ENCODE peak calls at places on chromosomes 3 and 15, in nine cellular contexts. V is adrenal gland; I is activated CD8-positive, alpha-beta T cell treated with anti-CD3 and anti-CD28 coated beads for 36 hours; A is IMR-90; U is BJ; K is cardiac muscle cell; N is hepatocyte; B is fibroblast of lung; Q is spleen. L is an unnamed sample.

GRCh38 chr15:59976480-59976879 is 27.6 kb upstream of the FOXB1 start:
- DNase-seq in V (no peak), I (peak; percentile 87), A (no peak), U (no peak), K (no peak), N (no peak), B (no peak), Q (no peak), L (no peak)

GRCh38 chr3:184155644-184156521 is 706 bp downstream of the DVL3 start:
- DNase-seq in V (peak; percentile 51), I (peak; percentile 66), A (peak; percentile 16), U (no peak), K (no peak), N (peak; percentile 52), B (peak; percentile 26), Q (peak; percentile 90), L (peak; percentile 52)

GRCh38 chr3:57791245-57791644 is 35.1 kb downstream of the SLMAP start:
- DNase-seq in V (no peak), I (no peak), A (peak; percentile 22), U (no peak), K (peak; percentile 35), N (no peak), B (peak; percentile 17), Q (no peak), L (no peak)

GRCh38 chr3:18097989-18098388 is 327.1 kb downstream of the SATB1 start:
- DNase-seq in V (no peak), I (no peak), A (no peak), U (no peak), K (no peak), N (no peak), B (no peak), Q (no peak), L (no peak)

GRCh38 chr3:65288781-65289180 is 601.0 kb upstream of the ADAMTS9 start:
- DNase-seq in V (no peak), I (no peak), A (no peak), U (no peak), K (no peak), N (no peak), B (no peak), Q (no peak), L (no peak)

GRCh38 chr3:133476971-133477375 is 77.1 kb downstream of the BFSP2 start:
- DNase-seq in V (no peak), I (no peak), A (no peak), U (no peak), K (no peak), N (peak; percentile 60), B (no peak), Q (no peak), L (no peak)

GRCh38 chr15:51234181-51234927 is 104.0 kb downstream of the CYP19A1 start:
- DNase-seq in V (no peak), I (no peak), A (no peak), U (no peak), K (no peak), N (no peak), B (no peak), Q (no peak), L (no peak)

GRCh38 chr3:150254199-150254786 is 153.8 kb upstream of the TSC22D2 start:
- DNase-seq in V (no peak), I (no peak), A (no peak), U (no peak), K (no peak), N (no peak), B (no peak), Q (no peak), L (no peak)

GRCh38 chr3:12181301-12181700 is 22.6 kb upstream of the TIMP4 start:
- DNase-seq in V (no peak), I (no peak), A (no peak), U (no peak), K (no peak), N (no peak), B (no peak), Q (no peak), L (no peak)

GRCh38 chr3:38027466-38028465 is 1.7 kb downstream of the PLCD1 start:
- DNase-seq in V (no peak), I (no peak), A (no peak), U (no peak), K (no peak), N (peak; percentile 11), B (no peak), Q (no peak), L (no peak)

GRCh38 chr3:46926039-46926438 is 48.5 kb downstream of the PTH1R start:
- DNase-seq in V (peak; percentile 94), I (no peak), A (peak; percentile 82), U (no peak), K (peak; percentile 36), N (peak; percentile 60), B (peak; percentile 79), Q (peak; percentile 78), L (peak; percentile 55)

GRCh38 chr3:20698896-20699295 is 512.9 kb upstream of the SGO1 start:
- DNase-seq in V (no peak), I (no peak), A (no peak), U (no peak), K (no peak), N (no peak), B (no peak), Q (no peak), L (no peak)

GRCh38 chr15:45139770-45140169 is 10.0 kb downstream of the DUOX1 start:
- DNase-seq in V (no peak), I (no peak), A (no peak), U (no peak), K (no peak), N (no peak), B (no peak), Q (peak; percentile 42), L (no peak)

GRCh38 chr15:27059610-27060202 is 88.7 kb downstream of the GABRG3 start:
- DNase-seq in V (peak; percentile 50), I (peak; percentile 49), A (peak; percentile 11), U (no peak), K (peak; percentile 40), N (peak; percentile 76), B (peak; percentile 56), Q (no peak), L (peak; percentile 61)

GRCh38 chr3:31636693-31637442 is 104.1 kb downstream of the STT3B start:
- DNase-seq in V (no peak), I (no peak), A (no peak), U (no peak), K (no peak), N (peak; percentile 19), B (no peak), Q (no peak), L (no peak)

GRCh38 chr3:31636063-31636462 is 103.3 kb downstream of the STT3B start:
- DNase-seq in V (no peak), I (no peak), A (no peak), U (no peak), K (no peak), N (no peak), B (peak; percentile 18), Q (no peak), L (no peak)

GRCh38 chr3:31635586-31635985 is 102.9 kb downstream of the STT3B start:
- DNase-seq in V (no peak), I (no peak), A (no peak), U (no peak), K (no peak), N (no peak), B (no peak), Q (no peak), L (no peak)

GRCh38 chr3:31634485-31634884 is 101.8 kb downstream of the STT3B start:
- DNase-seq in V (no peak), I (no peak), A (peak; percentile 70), U (peak; percentile 81), K (peak; percentile 5), N (no peak), B (no peak), Q (no peak), L (no peak)

GRCh38 chr3:31639828-31640227 is 107.1 kb downstream of the STT3B start:
- DNase-seq in V (no peak), I (no peak), A (no peak), U (no peak), K (no peak), N (no peak), B (no peak), Q (no peak), L (no peak)
- TF ChIP-seq CTCF in V (no peak), I (no peak), A (no peak), U (no peak), K (no peak), N (no peak), B (no peak), Q (no peak), L (no peak)

GRCh38 chr15:43777293-43777819 is 590 bp upstream of the ELL3 start:
- DNase-seq in V (peak; percentile 87), I (peak; percentile 96), A (peak; percentile 55), U (no peak), K (peak; percentile 79), N (peak; percentile 86), B (peak; percentile 70), Q (peak; percentile 95), L (peak; percentile 72)
- TF ChIP-seq CTCF in V (peak; percentile 82), I (peak; percentile 70), A (peak; percentile 69), U (peak; percentile 88), K (peak; percentile 65), N (peak; percentile 86), B (peak; percentile 80), Q (peak; percentile 77), L (peak; percentile 70)

GRCh38 chr3:113643583-113643982 is 52.9 kb downstream of the USF3 start:
- DNase-seq in V (no peak), I (no peak), A (no peak), U (no peak), K (no peak), N (no peak), B (no peak), Q (no peak), L (no peak)

GRCh38 chr3:113638910-113639309 is 57.5 kb downstream of the USF3 start:
- DNase-seq in V (no peak), I (no peak), A (no peak), U (no peak), K (no peak), N (no peak), B (no peak), Q (no peak), L (no peak)

GRCh38 chr3:113637756-113638155 is 58.7 kb downstream of the USF3 start:
- DNase-seq in V (no peak), I (no peak), A (no peak), U (no peak), K (no peak), N (no peak), B (no peak), Q (no peak), L (no peak)

GRCh38 chr3:113634782-113635474 is 61.5 kb downstream of the USF3 start:
- DNase-seq in V (no peak), I (no peak), A (no peak), U (no peak), K (no peak), N (no peak), B (peak; percentile 21), Q (no peak), L (no peak)

DNA sequence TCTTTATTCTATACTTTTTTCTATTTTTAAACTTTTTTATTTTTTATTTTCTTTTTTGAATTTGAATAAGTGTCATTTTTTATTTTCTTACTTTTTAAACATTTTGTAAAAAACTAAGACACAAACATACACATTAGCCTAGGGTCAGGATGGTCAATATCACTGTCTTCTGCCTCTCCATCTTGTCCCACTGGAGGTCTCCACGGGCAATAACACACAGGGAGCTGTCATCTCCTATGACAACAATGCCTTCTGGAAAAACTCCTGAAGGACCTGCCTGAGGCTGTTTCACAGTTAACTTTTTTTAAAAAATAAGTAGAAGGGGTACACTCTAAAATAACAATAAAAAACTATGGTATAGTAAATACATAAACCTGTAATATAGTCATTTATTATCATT is 56.8 kb downstream of the USF3 start:
- DNase-seq in V (no peak), I (no peak), A (no peak), U (no peak), K (no peak), N (no peak), B (no peak), Q (no peak), L (no peak)
- TF ChIP-seq CTCF in V (no peak), I (no peak), A (no peak), U (no peak), K (no peak), N (no peak), B (no peak), Q (no peak), L (no peak)

GRCh38 chr3:10706156-10707088 is 109.6 kb upstream of the SLC6A11 start:
- DNase-seq in V (no peak), I (peak; percentile 11), A (no peak), U (no peak), K (no peak), N (no peak), B (no peak), Q (no peak), L (no peak)
- TF ChIP-seq CTCF in V (no peak), I (no peak), A (no peak), U (no peak), K (no peak), N (no peak), B (no peak), Q (no peak), L (no peak)